ENCODE peak calls at places on chromosomes 1 and 21, in ten cellular contexts. P, A, U, Z, V, O, B, R, Q and G are unnamed samples.

GRCh38 chr21:41832230-41833137 is 46.7 kb downstream of the PRDM15 start:
- DNase-seq in P (no peak), B (no peak), Q (no peak), R (no peak), V (no peak), A (no peak), Z (no peak), U (no peak), O (no peak), G (peak)

GRCh38 chr1:216456682-216457081 is 33.4 kb upstream of the USH2A start:
- DNase-seq in R (no peak), V (no peak), Z (no peak), O (no peak), A (no peak), Q (no peak), U (no peak), B (no peak), P (no peak), G (no peak)

GRCh38 chr1:115671176-115672062 is 29.6 kb downstream of the VANGL1 start:
- DNase-seq in O (no peak), P (no peak), Q (no peak), R (no peak), B (no peak), A (peak), Z (peak), U (no peak), V (no peak), G (no peak)

GRCh38 chr1:192839164-192840066 is 30.6 kb downstream of the RGS2 start:
- DNase-seq in A (no peak), Z (no peak), Q (no peak), B (no peak), O (no peak), R (no peak), P (no peak), V (no peak), U (no peak), G (no peak)

GRCh38 chr21:43865471-43866181 is 603 bp downstream of the AGPAT3 start:
- DNase-seq in P (peak), Q (peak), U (peak), V (no peak), R (peak), Z (peak), B (no peak), A (peak), O (no peak), G (peak)

GRCh38 chr1:213008564-213008963 is 7.1 kb downstream of the ANGEL2 start:
- DNase-seq in O (no peak), R (no peak), V (no peak), B (no peak), Z (no peak), A (no peak), U (no peak), P (no peak), Q (no peak), G (no peak)

GRCh38 chr1:171457412-171457811 is 27.9 kb upstream of the PRRC2C start:
- DNase-seq in P (no peak), R (no peak), B (peak), Z (no peak), O (no peak), A (no peak), Q (no peak), V (no peak), U (no peak), G (no peak)

GRCh38 chr1:160428655-160429054 is 28.3 kb downstream of the VANGL2 start:
- DNase-seq in R (peak), Q (no peak), P (no peak), U (no peak), B (peak), Z (peak), A (peak), O (no peak), V (no peak), G (no peak)

GRCh38 chr1:167301355-167301754 is 80.7 kb downstream of the POU2F1 start:
- DNase-seq in R (no peak), O (no peak), U (no peak), V (no peak), P (no peak), B (no peak), Q (no peak), Z (no peak), A (no peak), G (no peak)

GRCh38 chr1:66532798-66533783 is 862 bp upstream of the SGIP1 start:
- DNase-seq in Q (peak), O (no peak), U (peak), P (peak), V (peak), R (peak), B (peak), A (no peak), Z (no peak), G (peak)

GRCh38 chr1:211352985-211353515 is 26.4 kb downstream of the TRAF5 start:
- DNase-seq in U (peak), R (no peak), Z (peak), B (no peak), P (no peak), O (peak), V (no peak), Q (no peak), A (peak), G (no peak)

GRCh38 chr1:38082678-38083317 is 36.2 kb upstream of the POU3F1 start:
- DNase-seq in P (no peak), Z (no peak), B (no peak), R (no peak), Q (no peak), O (no peak), U (no peak), A (no peak), V (no peak), G (no peak)

GRCh38 chr1:236269439-236269838 is 12.3 kb downstream of the ERO1B start:
- DNase-seq in V (no peak), A (no peak), Q (no peak), P (no peak), B (no peak), U (no peak), O (no peak), Z (no peak), R (no peak), G (no peak)

GRCh38 chr1:54708385-54708784 is 7.3 kb upstream of the TTC4 start:
- DNase-seq in P (no peak), A (no peak), O (no peak), Q (no peak), V (no peak), R (no peak), B (no peak), Z (no peak), U (no peak), G (no peak)

GRCh38 chr1:80731241-80731894 is 1069.4 kb upstream of the ADGRL2 start:
- DNase-seq in Z (no peak), P (peak), U (no peak), Q (no peak), O (no peak), A (no peak), V (no peak), R (no peak), B (no peak), G (no peak)

GRCh38 chr1:204377800-204378608 is 18.3 kb upstream of the PLEKHA6 start:
- DNase-seq in Z (peak), A (peak), V (peak), R (peak), U (no peak), Q (no peak), P (peak), B (no peak), O (no peak), G (peak)

DNA sequence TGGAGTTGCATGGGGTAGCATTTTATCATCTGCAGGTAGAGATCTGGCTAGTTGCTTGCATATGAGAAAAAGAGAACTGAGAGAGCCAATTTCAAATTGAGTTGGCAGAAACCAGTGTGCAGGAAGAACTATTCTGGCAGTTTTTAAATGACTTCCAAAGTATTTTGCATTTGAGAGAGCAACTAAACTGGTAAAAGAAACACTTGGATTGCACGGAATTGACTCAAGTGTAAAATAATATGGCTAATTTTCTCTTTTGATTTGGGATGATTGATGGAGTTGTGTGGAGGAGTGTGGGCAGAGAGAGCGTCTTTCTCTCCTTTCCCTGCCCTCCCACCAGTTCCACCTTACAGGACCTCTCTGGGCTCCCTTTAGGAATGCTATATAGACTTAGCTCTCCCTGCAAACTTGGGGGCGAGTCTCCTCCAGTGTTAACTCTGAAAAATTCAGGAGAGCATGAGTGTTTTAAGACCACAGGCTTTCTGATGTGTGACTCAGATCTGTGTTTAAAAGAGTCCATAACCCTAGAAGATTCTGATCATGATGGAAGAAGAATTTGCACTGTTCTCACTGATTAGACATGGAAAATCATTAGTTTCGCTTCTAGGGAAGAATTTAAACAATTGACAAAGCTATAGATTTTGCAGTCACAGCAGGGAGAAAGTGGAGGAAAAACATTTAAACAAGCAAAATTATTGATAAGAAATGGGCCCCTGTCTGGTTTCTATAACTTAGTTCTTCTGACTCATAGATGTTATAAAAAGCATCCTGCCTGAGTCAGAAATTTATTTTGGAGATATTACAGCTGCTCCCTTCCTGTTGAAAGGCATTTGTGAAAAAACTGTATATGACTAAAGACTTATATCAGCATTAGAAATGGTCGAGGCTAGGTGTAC is 24.9 kb upstream of the CTBS start:
- DNase-seq in P (no peak), V (no peak), O (no peak), B (no peak), A (no peak), Z (no peak), R (no peak), Q (no peak), U (no peak), G (no peak)
- H3K27ac ChIP-seq in P (no peak), V (no peak), O (no peak), B (peak), A (no peak), Z (peak), R (peak), Q (no peak), U (peak), G (no peak)

GRCh38 chr1:198168180-198168579 is 11.4 kb downstream of the NEK7 start:
- DNase-seq in A (no peak), Z (no peak), R (no peak), U (no peak), Q (no peak), B (no peak), O (no peak), V (no peak), P (no peak), G (no peak)

GRCh38 chr1:198166900-198167299 is 10.1 kb downstream of the NEK7 start:
- DNase-seq in V (no peak), U (no peak), P (no peak), R (no peak), A (no peak), B (no peak), Q (no peak), Z (no peak), O (no peak), G (no peak)

GRCh38 chr1:198167436-198167934 is 10.7 kb downstream of the NEK7 start:
- DNase-seq in V (no peak), B (no peak), O (no peak), P (no peak), Q (no peak), U (no peak), R (no peak), Z (no peak), A (no peak), G (no peak)

GRCh38 chr1:198171667-198172294 is 15.0 kb downstream of the NEK7 start:
- DNase-seq in Z (no peak), A (no peak), U (no peak), R (no peak), Q (no peak), B (no peak), O (no peak), P (no peak), V (no peak), G (no peak)

GRCh38 chr1:198169704-198170103 is 12.9 kb downstream of the NEK7 start:
- DNase-seq in P (no peak), B (no peak), V (no peak), Z (no peak), R (no peak), Q (no peak), A (no peak), O (no peak), U (no peak), G (no peak)
- H3K27ac ChIP-seq in P (peak), B (no peak), V (no peak), Z (no peak), R (peak), Q (no peak), A (no peak), O (no peak), U (no peak), G (no peak)

DNA sequence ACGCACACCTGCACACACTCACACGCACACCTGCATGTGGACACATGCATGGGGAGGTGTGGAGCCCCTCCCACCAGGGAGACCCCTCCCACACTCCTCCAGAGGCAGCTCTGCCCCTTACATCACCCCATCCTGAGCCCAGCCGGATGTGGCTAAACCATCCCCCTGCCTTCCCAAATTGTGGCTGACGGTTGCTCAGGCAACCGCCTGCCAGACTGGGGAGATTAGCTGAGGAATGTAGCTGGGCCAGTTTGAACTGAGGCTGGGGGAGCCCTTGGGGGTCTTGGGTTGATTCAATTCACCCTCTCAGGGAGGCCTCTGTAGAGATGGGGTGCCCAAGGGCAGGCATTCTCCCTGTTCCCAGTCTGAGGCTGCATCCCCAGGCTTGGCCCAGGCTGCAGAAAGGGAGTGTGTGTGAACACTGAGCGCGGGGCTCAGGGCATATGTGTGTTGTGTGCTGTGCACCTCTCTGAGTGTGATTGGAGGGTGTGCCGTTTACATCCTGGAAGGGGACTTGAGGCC is 12.9 kb downstream of the PTPRU start:
- DNase-seq in Z (peak), Q (no peak), U (no peak), P (no peak), A (no peak), V (peak), O (no peak), R (no peak), B (no peak), G (no peak)
- H3K27ac ChIP-seq in Z (peak), Q (no peak), U (no peak), P (no peak), A (no peak), V (peak), O (no peak), R (no peak), B (peak), G (no peak)

DNA sequence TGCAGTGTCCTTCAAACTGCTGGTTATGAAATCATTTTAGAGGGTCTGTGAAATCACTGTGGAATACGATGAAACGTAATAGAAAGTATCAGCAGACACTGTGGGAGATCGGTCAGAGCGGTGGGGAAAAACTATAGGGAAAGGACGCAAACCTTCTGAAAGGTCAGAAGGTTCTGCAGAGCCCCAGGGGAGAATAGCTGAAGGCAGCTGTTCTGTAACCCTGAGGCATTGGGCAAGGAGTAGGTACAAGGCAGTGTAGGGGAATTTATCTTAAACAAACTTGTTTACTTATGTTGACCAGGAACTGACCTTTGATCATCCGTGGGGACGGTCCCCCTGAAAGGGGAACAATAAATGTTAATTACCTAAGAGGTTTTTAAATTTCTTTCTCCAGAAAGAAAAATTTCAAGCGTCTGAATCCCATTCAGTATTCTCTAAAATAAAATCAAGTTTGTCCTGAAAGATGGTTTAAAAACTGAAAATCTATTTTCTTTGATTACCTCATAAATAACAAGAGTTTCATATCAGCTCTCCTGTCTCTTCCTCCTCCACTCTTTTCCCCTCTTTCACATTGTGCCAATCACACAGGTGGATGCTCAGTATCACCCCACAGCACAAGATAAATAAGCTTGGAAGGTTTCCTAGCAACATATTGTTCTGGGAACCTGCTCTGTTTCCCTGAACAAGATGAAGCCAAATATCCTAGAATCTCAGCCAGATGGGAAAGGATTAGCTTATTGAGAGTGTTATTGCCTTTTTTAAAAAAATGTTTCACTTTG is 45.9 kb upstream of the CACYBP start:
- DNase-seq in Q (no peak), V (no peak), A (peak), P (no peak), O (no peak), B (no peak), U (no peak), Z (no peak), R (no peak), G (no peak)
- H3K27ac ChIP-seq in Q (no peak), V (no peak), A (peak), P (peak), O (no peak), B (no peak), U (no peak), Z (peak), R (no peak), G (no peak)

DNA sequence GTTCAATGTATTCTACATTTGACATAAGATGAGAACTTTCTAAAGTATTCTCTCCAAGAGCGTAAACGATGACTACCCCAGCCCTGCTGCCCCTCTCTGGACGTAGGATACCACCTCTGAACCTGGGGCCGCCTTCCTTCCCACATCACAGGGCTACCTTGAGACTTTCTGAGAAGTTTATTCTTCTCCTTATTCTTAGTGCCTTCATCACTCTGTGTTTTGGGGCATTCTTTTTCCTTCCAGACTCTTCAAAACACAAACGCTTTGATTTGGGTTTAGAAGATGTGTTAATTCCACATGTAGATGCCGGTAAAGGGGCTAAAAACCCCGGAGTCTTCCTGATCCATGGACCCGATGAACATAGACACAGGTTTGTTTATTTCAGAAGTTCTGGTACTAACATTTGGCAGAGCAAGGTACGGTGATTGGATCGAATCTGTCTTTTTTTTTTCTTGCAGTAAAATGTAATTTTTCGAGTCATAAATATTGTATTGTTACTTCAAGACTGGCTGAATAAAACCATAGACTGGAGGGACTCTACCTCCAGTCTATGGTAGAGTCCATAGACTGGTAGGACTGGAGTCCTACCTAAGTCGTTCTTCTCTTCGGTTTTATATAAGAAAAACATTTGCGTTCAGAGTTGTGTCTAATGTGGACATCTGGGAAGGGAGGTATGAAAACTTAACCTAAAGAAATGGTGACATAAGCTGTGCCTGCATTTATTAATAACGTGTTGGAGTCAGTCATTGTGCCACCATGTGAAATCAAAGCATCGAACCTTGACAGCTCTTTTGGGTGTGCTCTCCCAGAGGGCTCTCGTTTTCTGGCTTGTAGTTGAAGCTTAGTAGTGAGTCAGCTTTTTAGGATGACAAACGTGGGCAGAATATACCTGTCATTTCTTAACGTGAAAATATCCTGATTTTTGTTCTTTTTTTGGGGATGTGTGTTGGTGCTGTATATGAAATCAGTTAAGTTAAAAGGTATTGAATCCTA is 1.2 kb downstream of the MAN1A2 start:
- DNase-seq in B (no peak), V (no peak), P (no peak), O (no peak), Z (no peak), A (no peak), R (no peak), U (no peak), Q (no peak), G (no peak)
- H3K27ac ChIP-seq in B (no peak), V (no peak), P (peak), O (peak), Z (peak), A (peak), R (peak), U (peak), Q (peak), G (peak)

GRCh38 chr1:234476172-234476571 is 2.8 kb downstream of the TARBP1 start:
- DNase-seq in Z (no peak), Q (no peak), B (no peak), A (no peak), R (no peak), U (no peak), V (no peak), P (no peak), O (no peak), G (no peak)
- H3K27ac ChIP-seq in Z (no peak), Q (no peak), B (no peak), A (no peak), R (no peak), U (no peak), V (no peak), P (no peak), O (no peak), G (no peak)

DNA sequence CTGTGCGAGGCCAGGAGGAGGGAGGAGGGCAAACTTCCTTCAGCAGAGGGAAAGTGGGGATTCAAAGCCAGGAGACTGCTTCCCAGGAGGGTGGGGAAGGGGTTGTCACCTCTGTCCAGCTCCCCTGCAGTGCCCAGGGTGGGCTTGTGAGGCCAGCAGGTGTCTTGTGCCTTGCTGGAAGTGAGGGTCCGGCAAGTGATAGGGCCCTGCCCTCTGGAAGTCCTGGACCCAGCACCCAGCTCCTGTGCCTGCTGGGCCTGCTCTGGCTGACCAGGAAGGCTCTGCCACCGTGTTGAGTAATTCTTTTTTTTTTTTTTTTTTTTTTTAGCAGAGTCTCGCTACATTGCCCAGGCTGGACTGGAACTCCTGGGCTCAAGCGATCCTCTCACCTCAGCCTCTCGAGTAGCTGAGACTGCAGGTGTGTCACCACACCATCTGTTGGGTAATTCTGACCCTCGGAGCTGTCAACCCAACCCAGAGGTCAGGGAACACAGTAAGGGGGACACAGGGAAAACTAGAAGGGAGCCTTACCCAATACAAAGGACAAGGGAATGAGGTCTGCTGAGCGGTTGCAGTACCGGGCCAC is 1.0 kb downstream of the BEST4 start:
- DNase-seq in O (no peak), V (no peak), R (no peak), A (peak), P (no peak), Z (no peak), U (no peak), Q (no peak), B (no peak), G (no peak)
- H3K27ac ChIP-seq in O (no peak), V (no peak), R (peak), A (peak), P (peak), Z (no peak), U (peak), Q (peak), B (no peak), G (peak)